ENCODE peak calls at places on chromosomes 3 and 15, in five cellular contexts. One of them, this sample, is unnamed.

GRCh38 chr3:36227982-36228381 is 152.3 kb upstream of the STAC start:
- DNase-seq in heart left ventricle: no peak
- DNase-seq in sigmoid colon: no peak
- DNase-seq in GM23338: no peak
- DNase-seq in AG09309: no peak
- DNase-seq in this sample: no peak

GRCh38 chr3:130773371-130773770 is 26.7 kb upstream of the PIK3R4 start:
- DNase-seq in heart left ventricle: no peak
- DNase-seq in sigmoid colon: no peak
- DNase-seq in GM23338: no peak
- DNase-seq in AG09309: no peak
- DNase-seq in this sample: peak; percentile 16

GRCh38 chr3:63279000-63279366 is 875 bp downstream of the SYNPR start:
- DNase-seq in heart left ventricle: no peak
- DNase-seq in sigmoid colon: no peak
- DNase-seq in GM23338: peak; percentile 64
- DNase-seq in AG09309: no peak
- DNase-seq in this sample: no peak

GRCh38 chr3:115245437-115245836 is 98.3 kb upstream of the ZBTB20 start:
- DNase-seq in heart left ventricle: no peak
- DNase-seq in sigmoid colon: no peak
- DNase-seq in GM23338: no peak
- DNase-seq in AG09309: peak; percentile 76
- DNase-seq in this sample: peak; percentile 92

GRCh38 chr3:184439096-184439495 is 59.2 kb downstream of the CHRD start:
- DNase-seq in heart left ventricle: no peak
- DNase-seq in sigmoid colon: no peak
- DNase-seq in GM23338: no peak
- DNase-seq in AG09309: no peak
- DNase-seq in this sample: no peak

GRCh38 chr3:106332884-106333283 is 464.1 kb upstream of the CBLB start:
- DNase-seq in heart left ventricle: no peak
- DNase-seq in sigmoid colon: no peak
- DNase-seq in GM23338: peak; percentile 24
- DNase-seq in AG09309: no peak
- DNase-seq in this sample: peak; percentile 49

GRCh38 chr3:33758278-33758677 is 40.2 kb upstream of the PDCD6IP start:
- DNase-seq in heart left ventricle: no peak
- DNase-seq in sigmoid colon: no peak
- DNase-seq in GM23338: no peak
- DNase-seq in AG09309: no peak
- DNase-seq in this sample: no peak

GRCh38 chr3:69866988-69867720 is 127.9 kb downstream of the MITF start:
- DNase-seq in heart left ventricle: no peak
- DNase-seq in sigmoid colon: no peak
- DNase-seq in GM23338: no peak
- DNase-seq in AG09309: no peak
- DNase-seq in this sample: peak; percentile 43

GRCh38 chr3:126146525-126147146 is 33.8 kb downstream of the ALDH1L1 start:
- DNase-seq in heart left ventricle: peak; percentile 4
- DNase-seq in sigmoid colon: peak; percentile 56
- DNase-seq in GM23338: no peak
- DNase-seq in AG09309: no peak
- DNase-seq in this sample: no peak

GRCh38 chr3:150545419-150546225 is 674 bp downstream of the SERP1 start:
- DNase-seq in heart left ventricle: peak; percentile 59
- DNase-seq in sigmoid colon: peak; percentile 81
- DNase-seq in GM23338: peak; percentile 43
- DNase-seq in AG09309: no peak
- DNase-seq in this sample: no peak

GRCh38 chr3:13163848-13164382 is 90.7 kb upstream of the IQSEC1 start:
- DNase-seq in heart left ventricle: no peak
- DNase-seq in sigmoid colon: peak; percentile 46
- DNase-seq in GM23338: no peak
- DNase-seq in AG09309: no peak
- DNase-seq in this sample: no peak

GRCh38 chr3:23811919-23812318 is 6.2 kb downstream of the UBE2E1 start:
- DNase-seq in heart left ventricle: no peak
- DNase-seq in sigmoid colon: no peak
- DNase-seq in GM23338: no peak
- DNase-seq in AG09309: no peak
- DNase-seq in this sample: no peak

GRCh38 chr3:156483961-156484787 is 70.7 kb downstream of the SSR3 start:
- DNase-seq in heart left ventricle: no peak
- DNase-seq in sigmoid colon: peak; percentile 66
- DNase-seq in GM23338: no peak
- DNase-seq in AG09309: no peak
- DNase-seq in this sample: peak; percentile 84

GRCh38 chr15:80563372-80563997 is 131.6 kb upstream of the ABHD17C start:
- DNase-seq in heart left ventricle: no peak
- DNase-seq in sigmoid colon: peak; percentile 46
- DNase-seq in GM23338: no peak
- DNase-seq in AG09309: no peak
- DNase-seq in this sample: no peak

GRCh38 chr3:95923496-95924210 is 890.7 kb upstream of the EPHA6 start:
- DNase-seq in heart left ventricle: peak; percentile 64
- DNase-seq in sigmoid colon: no peak
- DNase-seq in GM23338: no peak
- DNase-seq in AG09309: peak; percentile 66
- DNase-seq in this sample: peak; percentile 97

GRCh38 chr3:55686720-55687254 is 199.7 kb upstream of the WNT5A start:
- DNase-seq in heart left ventricle: no peak
- DNase-seq in sigmoid colon: no peak
- DNase-seq in GM23338: no peak
- DNase-seq in AG09309: no peak
- DNase-seq in this sample: peak; percentile 38

GRCh38 chr3:30437172-30437571 is 169.2 kb upstream of the TGFBR2 start:
- DNase-seq in heart left ventricle: peak; percentile 33
- DNase-seq in sigmoid colon: peak; percentile 79
- DNase-seq in GM23338: peak; percentile 6
- DNase-seq in AG09309: no peak
- DNase-seq in this sample: peak; percentile 51

GRCh38 chr15:35874260-35874905 is 328.4 kb upstream of the DPH6 start:
- DNase-seq in heart left ventricle: no peak
- DNase-seq in sigmoid colon: no peak
- DNase-seq in GM23338: no peak
- DNase-seq in AG09309: peak; percentile 62
- DNase-seq in this sample: peak; percentile 73

GRCh38 chr3:126479642-126480041 is 4.0 kb upstream of the ZXDC start:
- DNase-seq in heart left ventricle: no peak
- DNase-seq in sigmoid colon: no peak
- DNase-seq in GM23338: no peak
- DNase-seq in AG09309: no peak
- DNase-seq in this sample: no peak

GRCh38 chr15:61228025-61228901 is 839 bp downstream of the RORA start:
- DNase-seq in heart left ventricle: no peak
- DNase-seq in sigmoid colon: peak; percentile 66
- DNase-seq in GM23338: peak; percentile 51
- DNase-seq in AG09309: no peak
- DNase-seq in this sample: peak; percentile 24

GRCh38 chr15:70748281-70748747 is 15.0 kb downstream of the UACA start:
- DNase-seq in heart left ventricle: peak; percentile 64
- DNase-seq in sigmoid colon: peak; percentile 72
- DNase-seq in GM23338: no peak
- DNase-seq in AG09309: no peak
- DNase-seq in this sample: no peak

GRCh38 chr3:132090921-132091320 is 56.1 kb upstream of the CPNE4 start:
- DNase-seq in heart left ventricle: no peak
- DNase-seq in sigmoid colon: no peak
- DNase-seq in GM23338: no peak
- DNase-seq in AG09309: no peak
- DNase-seq in this sample: no peak

GRCh38 chr3:139434764-139435291 is 41.5 kb downstream of the RBP2 start:
- DNase-seq in heart left ventricle: no peak
- DNase-seq in sigmoid colon: no peak
- DNase-seq in GM23338: peak; percentile 35
- DNase-seq in AG09309: peak; percentile 31
- DNase-seq in this sample: no peak

GRCh38 chr3:191005790-191006189 is 143.3 kb upstream of the GMNC start:
- DNase-seq in heart left ventricle: no peak
- DNase-seq in sigmoid colon: no peak
- DNase-seq in GM23338: peak; percentile 71
- DNase-seq in AG09309: no peak
- DNase-seq in this sample: peak; percentile 35

GRCh38 chr15:45583731-45584639 is 3.2 kb upstream of the BLOC1S6 start:
- DNase-seq in heart left ventricle: no peak
- DNase-seq in sigmoid colon: no peak
- DNase-seq in GM23338: no peak
- DNase-seq in AG09309: no peak
- DNase-seq in this sample: no peak

GRCh38 chr3:185992801-185993467 is 55.1 kb upstream of the TRA2B start:
- DNase-seq in heart left ventricle: no peak
- DNase-seq in sigmoid colon: no peak
- DNase-seq in GM23338: no peak
- DNase-seq in AG09309: no peak
- DNase-seq in this sample: no peak

GRCh38 chr15:45136378-45136764 is 6.6 kb downstream of the DUOX1 start:
- DNase-seq in heart left ventricle: no peak
- DNase-seq in sigmoid colon: no peak
- DNase-seq in GM23338: peak; percentile 76
- DNase-seq in AG09309: no peak
- DNase-seq in this sample: no peak

GRCh38 chr15:77629070-77630030 is 3.4 kb downstream of the LINGO1 start:
- DNase-seq in heart left ventricle: no peak
- DNase-seq in sigmoid colon: no peak
- DNase-seq in GM23338: no peak
- DNase-seq in AG09309: no peak
- DNase-seq in this sample: no peak

GRCh38 chr15:77630956-77631789 is 1.5 kb downstream of the LINGO1 start:
- DNase-seq in heart left ventricle: no peak
- DNase-seq in sigmoid colon: no peak
- DNase-seq in GM23338: peak; percentile 60
- DNase-seq in AG09309: no peak
- DNase-seq in this sample: no peak

GRCh38 chr15:77631790-77632551 is 741 bp downstream of the LINGO1 start:
- DNase-seq in heart left ventricle: no peak
- DNase-seq in sigmoid colon: no peak
- DNase-seq in GM23338: peak; percentile 80
- DNase-seq in AG09309: no peak
- DNase-seq in this sample: no peak

GRCh38 chr15:77628010-77628409 is 4.7 kb downstream of the LINGO1 start:
- DNase-seq in heart left ventricle: no peak
- DNase-seq in sigmoid colon: no peak
- DNase-seq in GM23338: no peak
- DNase-seq in AG09309: no peak
- DNase-seq in this sample: no peak

DNA sequence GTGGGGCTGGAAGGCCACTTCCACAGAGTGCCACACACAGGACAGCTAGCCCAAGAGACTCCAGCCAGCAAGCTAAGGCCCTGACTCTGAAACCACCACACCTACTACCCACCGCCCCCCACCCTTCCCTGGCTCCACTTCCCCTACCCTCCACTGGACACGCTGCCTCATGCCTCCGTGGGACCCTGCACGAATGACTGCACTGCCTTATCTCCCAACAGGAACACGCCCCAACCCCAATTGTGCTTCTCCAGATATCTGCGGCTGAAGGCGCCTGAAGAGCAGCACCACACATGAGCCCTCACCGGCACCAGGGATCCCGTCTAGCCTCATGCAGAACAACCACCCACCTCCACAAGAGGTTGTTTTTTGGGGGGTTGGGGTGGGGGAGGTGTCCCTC is 2.6 kb downstream of the LINGO1 start:
- DNase-seq in heart left ventricle: no peak
- DNase-seq in sigmoid colon: no peak
- DNase-seq in GM23338: no peak
- DNase-seq in AG09309: no peak
- DNase-seq in this sample: no peak
- TF ChIP-seq CTCF in heart left ventricle: no peak
- TF ChIP-seq CTCF in sigmoid colon: no peak
- TF ChIP-seq CTCF in GM23338: no peak
- TF ChIP-seq CTCF in AG09309: no peak
- TF ChIP-seq CTCF in this sample: no peak

GRCh38 chr15:88804257-88804656 is 1.0 kb downstream of the ACAN start:
- DNase-seq in heart left ventricle: no peak
- DNase-seq in sigmoid colon: no peak
- DNase-seq in GM23338: no peak
- DNase-seq in AG09309: no peak
- DNase-seq in this sample: no peak

GRCh38 chr15:88802991-88803240 is 320 bp upstream of the ACAN start:
- DNase-seq in heart left ventricle: no peak
- DNase-seq in sigmoid colon: no peak
- DNase-seq in GM23338: no peak
- DNase-seq in AG09309: no peak
- DNase-seq in this sample: no peak

GRCh38 chr15:88803241-88803919 is at the start of gene ACAN:
- DNase-seq in heart left ventricle: no peak
- DNase-seq in sigmoid colon: no peak
- DNase-seq in GM23338: peak; percentile 77
- DNase-seq in AG09309: no peak
- DNase-seq in this sample: no peak

GRCh38 chr15:88805031-88805780 is 2.0 kb downstream of the ACAN start:
- DNase-seq in heart left ventricle: no peak
- DNase-seq in sigmoid colon: no peak
- DNase-seq in GM23338: no peak
- DNase-seq in AG09309: no peak
- DNase-seq in this sample: no peak

DNA sequence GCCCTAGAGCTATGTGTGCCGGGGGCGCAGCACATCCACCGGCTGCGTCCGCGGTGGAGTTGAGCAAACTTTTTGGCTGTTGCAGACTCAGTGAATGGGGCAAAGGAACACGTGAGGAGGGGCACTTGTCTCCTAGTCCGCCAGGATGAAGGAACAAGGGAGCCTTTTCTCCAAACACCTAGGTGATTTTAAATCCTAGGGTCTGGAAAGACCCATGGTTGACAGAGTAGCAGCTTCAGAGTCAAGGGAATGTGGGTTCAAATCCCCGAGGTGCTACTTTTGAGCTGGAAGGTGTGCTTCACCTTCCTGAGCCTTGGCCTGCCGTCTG is 648 bp downstream of the ACAN start:
- DNase-seq in heart left ventricle: no peak
- DNase-seq in sigmoid colon: no peak
- DNase-seq in GM23338: peak; percentile 70
- DNase-seq in AG09309: no peak
- DNase-seq in this sample: no peak
- H3K4me3 ChIP-seq in heart left ventricle: no peak overlapping the region
- H3K4me3 ChIP-seq in sigmoid colon: no peak overlapping the region
- H3K4me3 ChIP-seq in GM23338: peak overlapping the region; percentile 80
- H3K4me3 ChIP-seq in AG09309: no peak overlapping the region
- H3K4me3 ChIP-seq in this sample: no peak overlapping the region

GRCh38 chr15:51218249-51218648 is 120.1 kb downstream of the CYP19A1 start:
- DNase-seq in heart left ventricle: no peak
- DNase-seq in sigmoid colon: no peak
- DNase-seq in GM23338: no peak
- DNase-seq in AG09309: no peak
- DNase-seq in this sample: peak; percentile 17
- TF ChIP-seq CTCF in heart left ventricle: no peak
- TF ChIP-seq CTCF in sigmoid colon: no peak
- TF ChIP-seq CTCF in GM23338: no peak
- TF ChIP-seq CTCF in AG09309: no peak
- TF ChIP-seq CTCF in this sample: no peak

DNA sequence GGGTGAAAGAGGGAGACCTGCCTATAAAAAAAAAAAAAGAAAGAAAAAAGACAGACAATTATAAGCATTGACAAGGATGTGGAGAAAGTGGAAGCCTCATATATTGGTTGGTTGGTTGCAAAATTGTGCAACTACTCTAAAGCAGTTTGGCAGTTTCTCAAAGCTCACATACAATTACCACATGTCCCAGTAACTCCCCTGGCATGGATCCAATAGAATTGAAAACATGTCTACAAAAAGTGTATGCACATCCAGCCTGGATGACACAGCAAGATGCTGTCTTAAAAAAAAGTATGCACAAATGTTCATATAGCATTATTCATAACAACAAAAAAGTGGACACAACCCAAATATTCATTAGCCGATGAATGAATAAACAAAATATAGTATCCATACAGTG is 19.5 kb downstream of the SETMAR start:
- DNase-seq in heart left ventricle: no peak
- DNase-seq in sigmoid colon: no peak
- DNase-seq in GM23338: no peak
- DNase-seq in AG09309: peak; percentile 75
- DNase-seq in this sample: peak; percentile 53
- H3K4me3 ChIP-seq in heart left ventricle: no peak overlapping the region
- H3K4me3 ChIP-seq in sigmoid colon: no peak overlapping the region
- H3K4me3 ChIP-seq in GM23338: no peak overlapping the region
- H3K4me3 ChIP-seq in AG09309: no peak overlapping the region
- H3K4me3 ChIP-seq in this sample: no peak overlapping the region

This sample was measured in astrocyte of the spinal cord.